ENCODE peak calls at places on chromosomes 5 and 9, in five cellular contexts. One of them, this sample, is unnamed. For H3K36me3, the result is how much of the 10 kb centered on the place peaks cover.

GRCh38 chr9:12640021-12640587 is 53.1 kb upstream of the TYRP1 start:
- DNase-seq in fibroblast of lung: peak
- DNase-seq in small intestine: peak
- DNase-seq in neuronal stem cell: peak
- DNase-seq in brain microvascular endothelial cell: peak
- DNase-seq in this sample: peak

GRCh38 chr5:166240705-166241104 is 2050.7 kb upstream of the WWC1 start:
- DNase-seq in fibroblast of lung: no peak
- DNase-seq in small intestine: no peak
- DNase-seq in brain microvascular endothelial cell: no peak
- DNase-seq in neuronal stem cell: no peak
- DNase-seq in this sample: no peak

GRCh38 chr5:179257190-179257741 is 88.0 kb downstream of the ADAMTS2 start:
- DNase-seq in neuronal stem cell: no peak
- DNase-seq in fibroblast of lung: no peak
- DNase-seq in small intestine: no peak
- DNase-seq in brain microvascular endothelial cell: no peak
- DNase-seq in this sample: no peak

GRCh38 chr9:121233906-121234901 is 32.5 kb upstream of the RAB14 start:
- DNase-seq in fibroblast of lung: peak
- DNase-seq in small intestine: no peak
- DNase-seq in brain microvascular endothelial cell: peak
- DNase-seq in neuronal stem cell: no peak
- DNase-seq in this sample: no peak

GRCh38 chr5:6733411-6734242 is 20.4 kb downstream of the TENT4A start:
- DNase-seq in small intestine: no peak
- DNase-seq in fibroblast of lung: peak
- DNase-seq in neuronal stem cell: no peak
- DNase-seq in brain microvascular endothelial cell: peak
- DNase-seq in this sample: no peak

GRCh38 chr5:132915681-132916080 is 42.2 kb downstream of the LEAP2 start:
- DNase-seq in small intestine: no peak
- DNase-seq in fibroblast of lung: no peak
- DNase-seq in brain microvascular endothelial cell: peak
- DNase-seq in neuronal stem cell: no peak
- DNase-seq in this sample: no peak

GRCh38 chr5:154482528-154483449 is 4.8 kb upstream of the HAND1 start:
- DNase-seq in neuronal stem cell: no peak
- DNase-seq in small intestine: peak
- DNase-seq in brain microvascular endothelial cell: no peak
- DNase-seq in fibroblast of lung: no peak
- DNase-seq in this sample: no peak

GRCh38 chr5:94469889-94470288 is 148.5 kb downstream of the KIAA0825 start:
- DNase-seq in neuronal stem cell: no peak
- DNase-seq in brain microvascular endothelial cell: peak
- DNase-seq in fibroblast of lung: peak
- DNase-seq in small intestine: no peak
- DNase-seq in this sample: peak

GRCh38 chr9:121963542-121963995 is 129.5 kb downstream of the TTLL11 start:
- DNase-seq in brain microvascular endothelial cell: peak
- DNase-seq in fibroblast of lung: peak
- DNase-seq in neuronal stem cell: no peak
- DNase-seq in small intestine: no peak
- DNase-seq in this sample: no peak

GRCh38 chr5:177264178-177264577 is 39.3 kb downstream of the RAB24 start:
- DNase-seq in neuronal stem cell: no peak
- DNase-seq in brain microvascular endothelial cell: no peak
- DNase-seq in fibroblast of lung: no peak
- DNase-seq in small intestine: no peak
- DNase-seq in this sample: no peak
- H3K36me3 ChIP-seq in neuronal stem cell: under half
- H3K36me3 ChIP-seq in brain microvascular endothelial cell: under half
- H3K36me3 ChIP-seq in fibroblast of lung: under half
- H3K36me3 ChIP-seq in small intestine: under half
- H3K36me3 ChIP-seq in this sample: under half

GRCh38 chr9:132077881-132078280 is 1.8 kb downstream of the MED27 start:
- DNase-seq in neuronal stem cell: no peak
- DNase-seq in small intestine: no peak
- DNase-seq in fibroblast of lung: no peak
- DNase-seq in brain microvascular endothelial cell: no peak
- DNase-seq in this sample: no peak

GRCh38 chr9:132078369-132079356 is 1.0 kb downstream of the MED27 start:
- DNase-seq in neuronal stem cell: no peak
- DNase-seq in small intestine: peak
- DNase-seq in brain microvascular endothelial cell: no peak
- DNase-seq in fibroblast of lung: peak
- DNase-seq in this sample: peak

GRCh38 chr9:132075853-132076252 is 3.8 kb downstream of the MED27 start:
- DNase-seq in small intestine: no peak
- DNase-seq in neuronal stem cell: no peak
- DNase-seq in brain microvascular endothelial cell: no peak
- DNase-seq in fibroblast of lung: no peak
- DNase-seq in this sample: no peak

GRCh38 chr9:132082188-132082587 is 2.5 kb upstream of the MED27 start:
- DNase-seq in brain microvascular endothelial cell: no peak
- DNase-seq in neuronal stem cell: no peak
- DNase-seq in fibroblast of lung: no peak
- DNase-seq in small intestine: no peak
- DNase-seq in this sample: no peak

GRCh38 chr9:132079391-132080071 is at the start of gene MED27:
- DNase-seq in brain microvascular endothelial cell: peak
- DNase-seq in small intestine: peak
- DNase-seq in fibroblast of lung: peak
- DNase-seq in neuronal stem cell: peak
- DNase-seq in this sample: peak
- H3K4me3 ChIP-seq in brain microvascular endothelial cell: peak
- H3K4me3 ChIP-seq in small intestine: peak
- H3K4me3 ChIP-seq in fibroblast of lung: peak
- H3K4me3 ChIP-seq in neuronal stem cell: peak
- H3K4me3 ChIP-seq in this sample: peak

GRCh38 chr5:16702964-16703363 is 86.2 kb upstream of the RETREG1 start:
- DNase-seq in small intestine: no peak
- DNase-seq in fibroblast of lung: no peak
- DNase-seq in neuronal stem cell: no peak
- DNase-seq in brain microvascular endothelial cell: no peak
- DNase-seq in this sample: no peak
- H3K36me3 ChIP-seq in small intestine: under half
- H3K36me3 ChIP-seq in fibroblast of lung: under half
- H3K36me3 ChIP-seq in neuronal stem cell: half or more
- H3K36me3 ChIP-seq in brain microvascular endothelial cell: half or more
- H3K36me3 ChIP-seq in this sample: under half

GRCh38 chr9:136985027-136985602 is 2.3 kb downstream of the LCNL1 start:
- DNase-seq in fibroblast of lung: no peak
- DNase-seq in brain microvascular endothelial cell: no peak
- DNase-seq in small intestine: no peak
- DNase-seq in neuronal stem cell: no peak
- DNase-seq in this sample: no peak
- H3K4me3 ChIP-seq in fibroblast of lung: no peak
- H3K4me3 ChIP-seq in brain microvascular endothelial cell: no peak
- H3K4me3 ChIP-seq in small intestine: no peak
- H3K4me3 ChIP-seq in neuronal stem cell: peak
- H3K4me3 ChIP-seq in this sample: no peak

GRCh38 chr5:145938699-145939531 is 2.5 kb downstream of the SH3RF2 start:
- DNase-seq in small intestine: peak
- DNase-seq in brain microvascular endothelial cell: no peak
- DNase-seq in fibroblast of lung: peak
- DNase-seq in neuronal stem cell: no peak
- DNase-seq in this sample: no peak
- H3K36me3 ChIP-seq in small intestine: under half
- H3K36me3 ChIP-seq in brain microvascular endothelial cell: under half
- H3K36me3 ChIP-seq in fibroblast of lung: under half
- H3K36me3 ChIP-seq in neuronal stem cell: under half
- H3K36me3 ChIP-seq in this sample: under half

This sample was measured in kidney epithelial cell.